ENCODE peak calls at places on chromosomes 4 and X, in ten cellular contexts. X is nucleus accumbens; O is GM12891; C is activated CD4-positive, alpha-beta T cell treated with anti-CD3 and anti-CD28 coated beads, Interleukin-2, amount 10 ng/mL, durations not matched to agents 7 days and 5 days; N is A549; R is NCI-H1694 treated with DMSO at 0.1 percent for 48 hours; K is Right ventricle myocardium superior; Q is ACHN; L is CD4-positive, alpha-beta memory T cell; B is activated CD4-positive, CD25-positive, alpha-beta regulatory T cell treated with anti-CD3 and anti-CD28 coated beads, Interleukin-2, amount 50 U/mL, for 72 hours. Z is an unnamed sample.

GRCh38 chrX:106898462-106898861 is 4.7 kb downstream of the RIPPLY1 start:
- DNase-seq in C (peak; percentile 14), R (peak; percentile 40), O (peak; percentile 6), L (no peak), K (no peak), Q (peak; percentile 56), N (peak; percentile 74), B (no peak), X (no peak), Z (peak; percentile 58)

GRCh38 chr4:110840221-110840654 is 217.4 kb upstream of the PITX2 start:
- DNase-seq in L (no peak), K (no peak), Q (no peak), R (no peak), X (no peak), O (no peak), N (no peak), C (no peak), B (no peak), Z (no peak)

GRCh38 chrX:40158036-40158706 is 60.4 kb upstream of the BCOR start:
- DNase-seq in B (peak; percentile 54), R (no peak), N (peak; percentile 50), O (no peak), C (no peak), X (no peak), K (peak; percentile 50), L (no peak), Q (peak; percentile 43), Z (no peak)

GRCh38 chr4:109302366-109303140 is at the start of gene COL25A1:
- DNase-seq in X (peak; percentile 15), K (peak; percentile 64), B (peak; percentile 34), N (peak; percentile 5), Q (peak; percentile 25), O (peak; percentile 11), R (no peak), C (peak; percentile 26), L (peak; percentile 64), Z (no peak)

GRCh38 chr4:111066447-111066846 is 443.6 kb upstream of the PITX2 start:
- DNase-seq in L (no peak), K (no peak), O (no peak), R (no peak), B (no peak), X (no peak), N (no peak), C (no peak), Q (peak; percentile 12), Z (no peak)

GRCh38 chr4:106287353-106287969 is 28.5 kb downstream of the TBCK start:
- DNase-seq in N (peak; percentile 80), Q (peak; percentile 85), O (no peak), K (no peak), B (no peak), R (no peak), C (no peak), L (no peak), X (no peak), Z (peak; percentile 2)

GRCh38 chr4:118337954-118338353 is 14.8 kb downstream of the PRSS12 start:
- DNase-seq in Q (no peak), B (no peak), N (no peak), L (no peak), X (no peak), R (no peak), C (no peak), O (no peak), K (no peak), Z (no peak)

GRCh38 chr4:144579411-144580020 is 66.4 kb upstream of the HHIP start:
- DNase-seq in X (no peak), C (no peak), R (no peak), K (no peak), Q (no peak), O (no peak), L (no peak), N (peak; percentile 23), B (no peak), Z (no peak)

GRCh38 chrX:2677764-2678163 is 13.3 kb upstream of the CD99 start:
- DNase-seq in X (no peak), B (no peak), L (no peak), O (no peak), N (peak; percentile 88), K (peak; percentile 89), Q (peak; percentile 80), C (no peak), R (no peak), Z (peak; percentile 41)

GRCh38 chr4:5371415-5372190 is 320.3 kb downstream of the STK32B start:
- DNase-seq in K (no peak), R (no peak), L (no peak), Q (no peak), O (no peak), N (peak; percentile 81), X (no peak), B (no peak), C (no peak), Z (peak; percentile 47)

GRCh38 chr4:9938933-9939332 is 82.4 kb downstream of the SLC2A9 start:
- DNase-seq in R (no peak), C (no peak), N (no peak), O (no peak), B (no peak), K (no peak), Q (no peak), X (no peak), L (no peak), Z (no peak)

GRCh38 chr4:124647599-124647998 is 64.9 kb downstream of the ANKRD50 start:
- DNase-seq in X (no peak), R (no peak), L (no peak), O (no peak), K (no peak), C (no peak), N (no peak), B (no peak), Q (no peak), Z (no peak)

GRCh38 chrX:8906299-8906698 is 105.1 kb upstream of the FAM9A start:
- DNase-seq in O (no peak), N (no peak), X (no peak), K (no peak), C (no peak), Q (no peak), R (no peak), L (no peak), B (no peak), Z (no peak)

GRCh38 chrX:37745354-37745753 is 34.5 kb upstream of the CYBB start:
- DNase-seq in B (peak; percentile 73), X (peak; percentile 13), O (no peak), K (peak; percentile 78), L (peak; percentile 67), C (peak; percentile 80), R (peak; percentile 55), Q (peak; percentile 38), N (peak; percentile 65), Z (peak; percentile 54)

GRCh38 chrX:85326234-85327059 is 53.0 kb downstream of the POF1B start:
- DNase-seq in C (no peak), K (no peak), O (no peak), Q (no peak), R (no peak), X (no peak), N (no peak), B (peak; percentile 11), L (no peak), Z (no peak)

GRCh38 chr4:161581262-161581661 is 582.5 kb downstream of the FSTL5 start:
- DNase-seq in K (no peak), C (no peak), O (no peak), X (no peak), L (no peak), N (peak; percentile 26), Q (no peak), R (no peak), B (no peak), Z (no peak)

GRCh38 chr4:26462874-26463273 is 27.4 kb downstream of the CCKAR start:
- DNase-seq in R (no peak), B (no peak), K (no peak), L (no peak), Q (no peak), X (no peak), N (no peak), O (no peak), C (no peak), Z (no peak)